ENCODE peak calls at places on chromosomes 11 and 22, in four cellular contexts. V, H, J and F are unnamed samples.
A peak's percentile ranks its signal among the peaks of the same experiment; 100 is the strongest.

GRCh38 chr11:128478305-128478704 is 109.1 kb downstream of the ETS1 start:
- DNase-seq in V (no peak), H (no peak), J (no peak), F (no peak)

GRCh38 chr11:114215871-114216803 is 80.1 kb upstream of the NNMT start:
- DNase-seq in V (peak; percentile 97), H (no peak), J (no peak), F (no peak)

GRCh38 chr11:76689313-76689712 is 18.8 kb upstream of the LRRC32 start:
- DNase-seq in V (peak; percentile 41), H (no peak), J (no peak), F (no peak)

GRCh38 chr22:50730013-50730891 is 7.8 kb upstream of the ACR start:
- DNase-seq in V (no peak), H (no peak), J (no peak), F (no peak)

GRCh38 chr11:88174627-88175003 is 628 bp downstream of the RAB38 start:
- DNase-seq in V (no peak), H (no peak), J (no peak), F (no peak)

GRCh38 chr11:372809-373715 is 3.8 kb downstream of the B4GALNT4 start:
- DNase-seq in V (no peak), H (no peak), J (no peak), F (no peak)

GRCh38 chr11:14018441-14018840 is 55.9 kb downstream of the SPON1 start:
- DNase-seq in V (no peak), H (no peak), J (no peak), F (no peak)

GRCh38 chr11:36065436-36065835 is 121.6 kb downstream of the LDLRAD3 start:
- DNase-seq in V (peak; percentile 29), H (no peak), J (no peak), F (no peak)

GRCh38 chr11:33391893-33392251 is 134.7 kb downstream of the HIPK3 start:
- DNase-seq in V (no peak), H (no peak), J (no peak), F (peak; percentile 32)

GRCh38 chr22:30362632-30363281 is 6.0 kb downstream of the CCDC157 start:
- DNase-seq in V (peak; percentile 60), H (no peak), J (no peak), F (no peak)

GRCh38 chr22:17882727-17883126 is 108.5 kb upstream of the BID start:
- DNase-seq in V (no peak), H (no peak), J (no peak), F (no peak)

GRCh38 chr11:44963948-44964347 is 13.3 kb upstream of the TP53I11 start:
- DNase-seq in V (no peak), H (no peak), J (no peak), F (no peak)

GRCh38 chr22:45892681-45893461 is 84.1 kb downstream of the WNT7B start:
- DNase-seq in V (no peak), H (no peak), J (no peak), F (no peak)

GRCh38 chr22:27089303-27089702 is 431.9 kb downstream of the MIAT start:
- DNase-seq in V (no peak), H (no peak), J (no peak), F (peak; percentile 49)

GRCh38 chr11:125593113-125593761 is 585 bp downstream of the STT3A start:
- DNase-seq in V (peak; percentile 66), H (no peak), J (peak; percentile 60), F (no peak)

GRCh38 chr22:38201718-38202436 is at the start of gene MAFF:
- DNase-seq in V (peak; percentile 97), H (peak; percentile 69), J (peak; percentile 92), F (peak; percentile 91)

GRCh38 chr11:73262851-73263495 is 9.2 kb upstream of the P2RY6 start:
- DNase-seq in V (no peak), H (no peak), J (no peak), F (no peak)

GRCh38 chr22:25111579-25112517 is 87.8 kb upstream of the CRYBB3 start:
- DNase-seq in V (no peak), H (no peak), J (no peak), F (peak; percentile 51)

GRCh38 chr11:65821107-65821506 is 12.7 kb upstream of the SNX32 start:
- DNase-seq in V (no peak), H (no peak), J (peak; percentile 20), F (no peak)

GRCh38 chr11:133986545-133986944 is 29.8 kb upstream of the IGSF9B start:
- DNase-seq in V (no peak), H (no peak), J (no peak), F (no peak)

GRCh38 chr22:25069758-25070461 is 117.4 kb downstream of the KIAA1671 start:
- DNase-seq in V (no peak), H (no peak), J (no peak), F (no peak)

GRCh38 chr11:60492488-60493009 is at the start of gene MS4A12:
- DNase-seq in V (no peak), H (no peak), J (no peak), F (no peak)

GRCh38 chr22:39965749-39966148 is 5.6 kb downstream of the TMA7B start:
- DNase-seq in V (peak; percentile 85), H (no peak), J (no peak), F (no peak)

GRCh38 chr22:39966522-39966921 is 6.3 kb downstream of the TMA7B start:
- DNase-seq in V (no peak), H (no peak), J (no peak), F (no peak)

GRCh38 chr22:39970742-39971141 is 10.5 kb downstream of the TMA7B start:
- DNase-seq in V (no peak), H (no peak), J (no peak), F (no peak)

GRCh38 chr22:39967996-39968968 is 8.1 kb downstream of the TMA7B start:
- DNase-seq in V (no peak), H (no peak), J (no peak), F (peak; percentile 17)

GRCh38 chr22:39967103-39967829 is 7.1 kb downstream of the TMA7B start:
- DNase-seq in V (peak; percentile 44), H (no peak), J (no peak), F (peak; percentile 22)
- TF ChIP-seq ZBTB33 in V (no peak), H (no peak), J (no peak), F (no peak)

DNA sequence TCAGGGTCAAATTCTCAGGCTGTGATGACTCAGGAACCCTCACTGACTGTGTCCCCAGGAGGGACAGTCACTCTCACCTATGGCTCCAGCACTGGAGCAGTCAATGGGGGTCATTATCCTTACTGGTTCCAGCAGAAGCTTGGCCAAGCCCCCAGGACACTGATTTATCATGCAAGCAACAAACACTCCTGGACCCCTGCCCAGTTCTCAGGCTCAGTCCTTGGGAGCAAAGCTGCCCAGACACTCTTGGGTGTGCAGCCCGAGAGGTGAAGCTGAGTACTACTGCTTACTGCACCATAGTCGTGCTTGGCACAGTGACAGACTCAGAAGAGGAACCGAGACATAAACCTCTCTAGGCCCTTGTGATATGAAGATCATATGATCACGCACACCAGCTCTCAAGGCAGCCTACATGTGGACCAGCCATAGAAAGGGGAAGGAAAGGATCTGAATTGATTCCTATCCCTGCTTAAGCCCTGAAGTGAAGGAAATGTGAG is 58.2 kb downstream of the ZNF280B start:
- DNase-seq in V (no peak), H (peak; percentile 55), J (no peak), F (no peak)
- TF ChIP-seq CHD2 in V (no peak), H (no peak), J (no peak), F (no peak)

GRCh38 chr22:29145321-29146072 is 60.2 kb upstream of the EMID1 start:
- DNase-seq in V (no peak), H (no peak), J (no peak), F (no peak)
- TF ChIP-seq ZBTB33 in V (no peak), H (no peak), J (no peak), F (no peak)

GRCh38 chr11:28227460-28227859 is 119.3 kb downstream of the METTL15 start:
- DNase-seq in V (no peak), H (no peak), J (no peak), F (no peak)
- TF ChIP-seq CHD2 in V (no peak), H (no peak), J (no peak), F (no peak)